ENCODE peak calls at places on chromosomes 12 and 14, in four cellular contexts. E, X, Z and U are unnamed samples. For H4K20me1, the result is how much of the 10 kb centered on the place peaks cover.

GRCh38 chr12:11067514-11067913 is 5.4 kb upstream of the TAS2R46 start:
- DNase-seq in E (no peak), X (no peak), Z (peak), U (no peak)

GRCh38 chr14:99718811-99719192 is 34.7 kb downstream of the CYP46A1 start:
- DNase-seq in E (no peak), X (no peak), Z (no peak), U (no peak)

GRCh38 chr12:110917467-110917866 is 2.9 kb downstream of the MYL2 start:
- DNase-seq in E (no peak), X (no peak), Z (peak), U (peak)

GRCh38 chr14:36584167-36584811 is 1.9 kb upstream of the NKX2-8 start:
- DNase-seq in E (no peak), X (no peak), Z (no peak), U (no peak)

GRCh38 chr12:28988384-28988704 is 160.7 kb upstream of the FAR2 start:
- DNase-seq in E (no peak), X (no peak), Z (no peak), U (no peak)

GRCh38 chr14:50607181-50607580 is 47.2 kb downstream of the ATL1 start:
- DNase-seq in E (no peak), X (peak), Z (peak), U (no peak)

GRCh38 chr12:90925562-90925961 is 29.4 kb downstream of the CCER1 start:
- DNase-seq in E (no peak), X (no peak), Z (no peak), U (no peak)

GRCh38 chr14:71324767-71325272 is 417.6 kb downstream of the PCNX1 start:
- DNase-seq in E (peak), X (peak), Z (peak), U (no peak)

GRCh38 chr12:108214046-108214445 is 85.0 kb downstream of the WSCD2 start:
- DNase-seq in E (no peak), X (no peak), Z (no peak), U (no peak)

GRCh38 chr14:48417715-48418500 is 742.5 kb upstream of the MDGA2 start:
- DNase-seq in E (no peak), X (no peak), Z (no peak), U (no peak)

GRCh38 chr12:132886529-132887477 is 602 bp downstream of the CHFR start:
- DNase-seq in E (no peak), X (peak), Z (peak), U (peak)

GRCh38 chr12:87020071-87020470 is 763.9 kb upstream of the MGAT4C start:
- DNase-seq in E (no peak), X (no peak), Z (no peak), U (no peak)

GRCh38 chr12:132275631-132276030 is 53.8 kb downstream of the GALNT9 start:
- DNase-seq in E (no peak), X (no peak), Z (no peak), U (no peak)

GRCh38 chr12:27754795-27755194 is 25.2 kb upstream of the KLHL42 start:
- DNase-seq in E (no peak), X (no peak), Z (no peak), U (no peak)

GRCh38 chr14:75283884-75284563 is 5.4 kb downstream of the FOS start:
- DNase-seq in E (no peak), X (peak), Z (peak), U (no peak)

GRCh38 chr12:52050116-52050770 is 999 bp upstream of the NR4A1 start:
- DNase-seq in E (no peak), X (no peak), Z (peak), U (no peak)

GRCh38 chr12:79415754-79416435 is 274.9 kb downstream of the PAWR start:
- DNase-seq in E (no peak), X (no peak), Z (peak), U (no peak)

GRCh38 chr12:47636908-47637780 is 68.7 kb downstream of the RPAP3 start:
- DNase-seq in E (no peak), X (peak), Z (no peak), U (no peak)

GRCh38 chr12:5905757-5906156 is 39.3 kb downstream of the ANO2 start:
- DNase-seq in E (no peak), X (no peak), Z (no peak), U (no peak)

GRCh38 chr12:34288963-34289345 is 266.7 kb downstream of the ALG10 start:
- DNase-seq in E (no peak), X (no peak), Z (no peak), U (no peak)

GRCh38 chr14:50397461-50398196 is 948 bp upstream of the CDKL1 start:
- DNase-seq in E (no peak), X (peak), Z (no peak), U (no peak)

GRCh38 chr12:113271466-113271852 is 50.2 kb downstream of the TPCN1 start:
- DNase-seq in E (no peak), X (no peak), Z (no peak), U (no peak)

GRCh38 chr12:66664076-66664475 is 14.8 kb downstream of the GRIP1 start:
- DNase-seq in E (no peak), X (no peak), Z (no peak), U (no peak)

GRCh38 chr12:95918194-95918993 is 24.0 kb downstream of the CCDC38 start:
- DNase-seq in E (no peak), X (peak), Z (peak), U (peak)

GRCh38 chr12:28539691-28540323 is 349.6 kb downstream of the CCDC91 start:
- DNase-seq in E (no peak), X (no peak), Z (no peak), U (no peak)

GRCh38 chr12:77049767-77050353 is 15.5 kb downstream of the E2F7 start:
- DNase-seq in E (peak), X (peak), Z (peak), U (peak)

GRCh38 chr12:44509471-44509870 is 366.6 kb downstream of the NELL2 start:
- DNase-seq in E (no peak), X (no peak), Z (no peak), U (no peak)

GRCh38 chr14:20782280-20782890 is 1.3 kb downstream of the RNASE6 start:
- DNase-seq in E (no peak), X (no peak), Z (no peak), U (peak)

GRCh38 chr14:54174437-54174836 is 217.8 kb upstream of the BMP4 start:
- DNase-seq in E (no peak), X (no peak), Z (no peak), U (peak)

DNA sequence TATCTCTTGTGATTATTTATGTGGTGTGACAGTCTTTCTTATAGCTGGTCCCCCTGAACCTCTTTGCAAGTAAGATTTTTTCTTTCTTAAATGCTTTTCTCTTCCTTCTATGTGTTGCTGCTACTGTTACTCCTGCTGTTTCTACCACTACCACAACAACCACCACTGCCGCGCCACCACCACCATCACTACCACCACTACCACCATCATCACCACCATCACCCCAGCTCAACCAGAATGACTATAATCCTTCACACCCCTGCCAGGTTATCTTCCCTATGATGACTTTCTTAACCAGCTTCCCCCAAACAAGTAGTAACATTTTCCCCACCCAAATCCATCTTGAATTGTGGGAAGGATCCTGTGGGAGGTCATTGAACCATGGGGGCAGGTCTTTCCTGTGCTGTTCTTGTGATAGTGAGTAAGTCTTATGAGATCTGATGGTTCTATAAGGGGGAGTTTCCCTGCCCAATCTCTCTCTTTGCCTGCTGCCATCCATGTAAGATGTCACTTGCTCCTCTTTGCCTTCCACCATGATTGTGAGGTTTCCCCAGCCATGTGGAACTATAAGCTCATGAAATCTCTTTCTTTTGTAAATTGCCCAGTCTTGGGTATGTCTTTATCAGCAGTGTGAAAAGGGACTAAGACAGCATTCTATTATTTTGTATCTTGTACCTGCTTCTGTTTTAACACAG is 52.2 kb downstream of the CHST11 start:
- DNase-seq in E (no peak), X (no peak), Z (no peak), U (no peak)
- H4K20me1 ChIP-seq in E (under half), X (under half), Z (under half), U (under half)

GRCh38 chr12:24562761-24563392 is 386.0 kb downstream of the BCAT1 start:
- DNase-seq in E (no peak), X (no peak), Z (peak), U (peak)
- H3K27ac ChIP-seq in E (no peak), X (no peak), Z (peak), U (no peak)

GRCh38 chr12:100359248-100359647 is 2.4 kb downstream of the SLC17A8 start:
- DNase-seq in E (no peak), X (no peak), Z (no peak), U (no peak)

GRCh38 chr12:100360450-100360849 is 3.6 kb downstream of the SLC17A8 start:
- DNase-seq in E (no peak), X (no peak), Z (no peak), U (no peak)

GRCh38 chr12:100359822-100360221 is 2.9 kb downstream of the SLC17A8 start:
- DNase-seq in E (no peak), X (no peak), Z (peak), U (no peak)

GRCh38 chr12:100356646-100357223 is at the start of gene SLC17A8:
- DNase-seq in E (no peak), X (no peak), Z (no peak), U (no peak)
- TF ChIP-seq FOS in E (no peak), X (no peak), Z (no peak), U (no peak)

GRCh38 chr14:69137456-69138188 is 15.3 kb downstream of the DCAF5 start:
- DNase-seq in E (no peak), X (no peak), Z (peak), U (no peak)

GRCh38 chr14:69141550-69141949 is 11.4 kb downstream of the DCAF5 start:
- DNase-seq in E (no peak), X (no peak), Z (no peak), U (no peak)

GRCh38 chr14:69135133-69135532 is 17.8 kb downstream of the DCAF5 start:
- DNase-seq in E (no peak), X (no peak), Z (no peak), U (no peak)

GRCh38 chr14:69139743-69140142 is 13.2 kb downstream of the DCAF5 start:
- DNase-seq in E (no peak), X (no peak), Z (no peak), U (no peak)

GRCh38 chr14:69138189-69138535 is 14.8 kb downstream of the DCAF5 start:
- DNase-seq in E (no peak), X (no peak), Z (peak), U (peak)
- H4K20me1 ChIP-seq in E (under half), X (under half), Z (half or more), U (under half)

GRCh38 chr14:73168274-73168673 is 32.0 kb downstream of the PSEN1 start:
- DNase-seq in E (no peak), X (no peak), Z (no peak), U (no peak)

GRCh38 chr14:73170686-73171085 is 34.4 kb downstream of the PSEN1 start:
- DNase-seq in E (no peak), X (no peak), Z (no peak), U (no peak)

GRCh38 chr14:73176673-73177072 is 40.4 kb downstream of the PSEN1 start:
- DNase-seq in E (no peak), X (no peak), Z (no peak), U (no peak)

GRCh38 chr14:73168691-73169090 is 32.4 kb downstream of the PSEN1 start:
- DNase-seq in E (no peak), X (no peak), Z (no peak), U (no peak)

GRCh38 chr14:73173092-73173735 is 36.9 kb downstream of the PSEN1 start:
- DNase-seq in E (no peak), X (peak), Z (peak), U (peak)
- H3K27ac ChIP-seq in E (no peak), X (no peak), Z (no peak), U (no peak)

GRCh38 chr12:53751336-53752191 is at the start of gene CISTR:
- DNase-seq in E (no peak), X (no peak), Z (no peak), U (no peak)
- TF ChIP-seq FOS in E (no peak), X (no peak), Z (no peak), U (no peak)

DNA sequence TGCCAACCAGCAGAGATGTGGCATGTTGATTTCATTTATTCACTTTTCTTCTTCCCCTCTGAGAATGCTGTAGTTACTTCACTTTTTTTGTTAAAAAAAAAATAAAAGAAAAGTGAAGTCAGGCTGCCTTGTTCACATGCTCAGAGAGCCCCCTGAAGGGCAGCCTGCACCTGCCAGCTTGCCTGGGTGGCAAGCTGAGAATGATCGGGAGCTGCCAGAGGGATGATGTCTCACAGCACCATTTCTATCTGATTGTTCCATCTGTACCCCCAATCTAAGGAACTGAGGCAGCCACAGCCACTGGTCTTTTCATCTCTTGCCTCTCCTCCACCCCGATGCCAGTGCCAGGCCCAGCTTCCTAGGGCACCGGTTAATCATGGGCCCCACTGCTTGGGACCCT is 118.2 kb downstream of the TSPAN9 start:
- DNase-seq in E (no peak), X (no peak), Z (no peak), U (no peak)
- H4K20me1 ChIP-seq in E (under half), X (under half), Z (under half), U (under half)

GRCh38 chr12:130829391-130830245 is 9.4 kb downstream of the STX2 start:
- DNase-seq in E (no peak), X (no peak), Z (no peak), U (no peak)

GRCh38 chr12:130830246-130830551 is 8.9 kb downstream of the STX2 start:
- DNase-seq in E (no peak), X (peak), Z (no peak), U (no peak)

GRCh38 chr12:130831246-130831645 is 7.8 kb downstream of the STX2 start:
- DNase-seq in E (no peak), X (no peak), Z (no peak), U (no peak)

GRCh38 chr12:130827432-130827831 is 11.6 kb downstream of the STX2 start:
- DNase-seq in E (no peak), X (no peak), Z (no peak), U (no peak)

GRCh38 chr12:130828895-130829294 is 10.2 kb downstream of the STX2 start:
- DNase-seq in E (no peak), X (no peak), Z (no peak), U (no peak)
- H3K27ac ChIP-seq in E (no peak), X (peak), Z (no peak), U (no peak)

GRCh38 chr14:101505216-101505970 is 55.9 kb upstream of the DIO3 start:
- DNase-seq in E (no peak), X (no peak), Z (no peak), U (no peak)
- TF ChIP-seq FOS in E (no peak), X (no peak), Z (no peak), U (no peak)

GRCh38 chr12:116050266-116050665 is 227.2 kb downstream of the MED13L start:
- DNase-seq in E (no peak), X (no peak), Z (no peak), U (no peak)
- H4K20me1 ChIP-seq in E (under half), X (under half), Z (under half), U (under half)